ENCODE peak calls at places on chromosome 5, in ten cellular contexts. D is activated CD8-positive, alpha-beta memory T cell treated with anti-CD3 and anti-CD28 coated beads for 4 hours; L is AG08396; V is Peyer's patch; K is KBM-7; G is anterior cingulate cortex; R is stimulated activated naive CD4-positive, alpha-beta T cell treated with Interleukin-2 at 50 U/mL for 16 hours; O is HCEC 1CT; Q is NCI-H1048; M is colonic mucosa. Y is an unnamed sample.
A peak's percentile ranks its signal among the peaks of the same experiment; 100 is the strongest.

GRCh38 chr5:156482816-156483215 is 155.9 kb downstream of the SGCD start:
- DNase-seq in D (no peak), L (no peak), V (no peak), K (no peak), G (no peak), R (no peak), O (no peak), Q (no peak), M (no peak), Y (no peak)

GRCh38 chr5:91272858-91273257 is 110.3 kb downstream of the ARRDC3 start:
- DNase-seq in D (no peak), L (peak; percentile 60), V (no peak), K (no peak), G (no peak), R (no peak), O (no peak), Q (no peak), M (no peak), Y (peak; percentile 69)

GRCh38 chr5:140926211-140926902 is at the start of gene PCDHAC1:
- DNase-seq in D (no peak), L (peak; percentile 66), V (peak; percentile 70), K (peak; percentile 51), G (peak; percentile 62), R (no peak), O (no peak), Q (peak; percentile 32), M (peak; percentile 42), Y (peak; percentile 33)

GRCh38 chr5:138760448-138761110 is 7.4 kb downstream of the CTNNA1 start:
- DNase-seq in D (no peak), L (peak; percentile 16), V (no peak), K (no peak), G (no peak), R (no peak), O (peak; percentile 7), Q (no peak), M (no peak), Y (no peak)

GRCh38 chr5:140734354-140734753 is 34.1 kb downstream of the ZMAT2 start:
- DNase-seq in D (no peak), L (no peak), V (no peak), K (no peak), G (no peak), R (no peak), O (no peak), Q (no peak), M (no peak), Y (no peak)

GRCh38 chr5:151264113-151264512 is 11.1 kb downstream of the GM2A start:
- DNase-seq in D (no peak), L (peak; percentile 38), V (no peak), K (no peak), G (no peak), R (no peak), O (peak; percentile 61), Q (no peak), M (no peak), Y (no peak)

GRCh38 chr5:132264546-132265335 is 7.2 kb downstream of the PDLIM4 start:
- DNase-seq in D (no peak), L (no peak), V (peak; percentile 26), K (no peak), G (no peak), R (no peak), O (no peak), Q (no peak), M (peak; percentile 19), Y (no peak)

GRCh38 chr5:68562308-68562707 is 346.8 kb downstream of the PIK3R1 start:
- DNase-seq in D (no peak), L (no peak), V (no peak), K (no peak), G (peak; percentile 21), R (no peak), O (peak; percentile 39), Q (no peak), M (peak; percentile 47), Y (no peak)

GRCh38 chr5:78905084-78905938 is 79.8 kb downstream of the ARSB start:
- DNase-seq in D (no peak), L (no peak), V (no peak), K (peak; percentile 95), G (no peak), R (no peak), O (peak; percentile 42), Q (no peak), M (no peak), Y (peak; percentile 32)

GRCh38 chr5:33120671-33121070 is 320.1 kb upstream of the TARS1 start:
- DNase-seq in D (no peak), L (peak; percentile 74), V (no peak), K (no peak), G (no peak), R (no peak), O (peak; percentile 66), Q (no peak), M (no peak), Y (no peak)

GRCh38 chr5:67515020-67515689 is 318.6 kb upstream of the CD180 start:
- DNase-seq in D (no peak), L (no peak), V (no peak), K (no peak), G (no peak), R (no peak), O (no peak), Q (no peak), M (no peak), Y (no peak)

GRCh38 chr5:12323637-12324229 is 419.5 kb upstream of the CTNND2 start:
- DNase-seq in D (no peak), L (no peak), V (no peak), K (no peak), G (no peak), R (no peak), O (no peak), Q (peak; percentile 25), M (no peak), Y (no peak)

GRCh38 chr5:1651250-1651649 is 127.5 kb upstream of the LPCAT1 start:
- DNase-seq in D (no peak), L (no peak), V (peak; percentile 40), K (no peak), G (no peak), R (no peak), O (no peak), Q (no peak), M (no peak), Y (no peak)

GRCh38 chr5:123538670-123539459 is 26.9 kb downstream of the CSNK1G3 start:
- DNase-seq in D (no peak), L (no peak), V (no peak), K (no peak), G (no peak), R (no peak), O (no peak), Q (no peak), M (no peak), Y (no peak)

GRCh38 chr5:79802404-79802803 is 112.8 kb downstream of the CMYA5 start:
- DNase-seq in D (no peak), L (no peak), V (no peak), K (no peak), G (no peak), R (no peak), O (no peak), Q (no peak), M (no peak), Y (no peak)

GRCh38 chr5:132771559-132771998 is 5.5 kb downstream of the SEPTIN8 start:
- DNase-seq in D (no peak), L (peak; percentile 79), V (peak; percentile 44), K (no peak), G (no peak), R (no peak), O (peak; percentile 20), Q (no peak), M (no peak), Y (no peak)

GRCh38 chr5:59645380-59645779 is 248.1 kb downstream of the PDE4D start:
- DNase-seq in D (no peak), L (no peak), V (no peak), K (no peak), G (no peak), R (no peak), O (no peak), Q (no peak), M (no peak), Y (no peak)

GRCh38 chr5:167580608-167581007 is 710.8 kb upstream of the WWC1 start:
- DNase-seq in D (no peak), L (no peak), V (no peak), K (no peak), G (no peak), R (no peak), O (no peak), Q (no peak), M (no peak), Y (no peak)

GRCh38 chr5:68924490-68925145 is 169.2 kb upstream of the SLC30A5 start:
- DNase-seq in D (no peak), L (peak; percentile 35), V (no peak), K (no peak), G (no peak), R (no peak), O (no peak), Q (peak; percentile 68), M (no peak), Y (no peak)

GRCh38 chr5:179836225-179837019 is 15.7 kb downstream of the SQSTM1 start:
- DNase-seq in D (peak; percentile 37), L (no peak), V (no peak), K (no peak), G (no peak), R (peak; percentile 55), O (no peak), Q (no peak), M (no peak), Y (no peak)

GRCh38 chr5:60352992-60353391 is 347.0 kb downstream of the DEPDC1B start:
- DNase-seq in D (no peak), L (no peak), V (no peak), K (no peak), G (no peak), R (no peak), O (no peak), Q (no peak), M (peak; percentile 47), Y (no peak)

GRCh38 chr5:38718874-38719391 is 126.9 kb upstream of the OSMR start:
- DNase-seq in D (no peak), L (no peak), V (no peak), K (no peak), G (no peak), R (no peak), O (no peak), Q (no peak), M (no peak), Y (no peak)

GRCh38 chr5:14185336-14186131 is 42.4 kb downstream of the TRIO start:
- DNase-seq in D (no peak), L (no peak), V (no peak), K (no peak), G (peak; percentile 13), R (no peak), O (peak; percentile 97), Q (no peak), M (no peak), Y (peak; percentile 44)

GRCh38 chr5:145237843-145238242 is 597.3 kb downstream of the PRELID2 start:
- DNase-seq in D (no peak), L (no peak), V (peak; percentile 58), K (peak; percentile 68), G (no peak), R (no peak), O (peak; percentile 62), Q (peak; percentile 30), M (peak; percentile 47), Y (peak; percentile 57)

GRCh38 chr5:115452791-115453190 is 91.8 kb downstream of the FEM1C start:
- DNase-seq in D (no peak), L (no peak), V (no peak), K (no peak), G (no peak), R (no peak), O (no peak), Q (no peak), M (no peak), Y (no peak)

GRCh38 chr5:124867064-124867707 is 120.7 kb upstream of the ZNF608 start:
- DNase-seq in D (no peak), L (peak; percentile 50), V (no peak), K (peak; percentile 17), G (no peak), R (no peak), O (no peak), Q (no peak), M (no peak), Y (no peak)

GRCh38 chr5:99191181-99191775 is 262.5 kb upstream of the CHD1 start:
- DNase-seq in D (no peak), L (no peak), V (no peak), K (no peak), G (no peak), R (no peak), O (no peak), Q (no peak), M (no peak), Y (no peak)

GRCh38 chr5:5288236-5288635 is 134.2 kb upstream of the ICE1 start:
- DNase-seq in D (no peak), L (no peak), V (no peak), K (no peak), G (no peak), R (no peak), O (no peak), Q (no peak), M (no peak), Y (no peak)

Y was measured in RPMI8226.